ENCODE peak calls at places on chromosomes 4 and X, in eight cellular contexts. G is CD4-positive, CD25-positive, alpha-beta regulatory T cell; K is MM.1S; F is heart right ventricle; I is ascending aorta; E is endothelial cell of umbilical vein; N is tibial artery; Z is OCI-LY7. B is an unnamed sample. For H3K4me1 and H3K9me3, the result is how much of the 10 kb centered on the place peaks cover.

GRCh38 chrX:63754141-63754859 is 30.7 kb downstream of the ARHGEF9 start:
- DNase-seq in G (peak), K (no peak), F (no peak), I (no peak), E (peak), N (no peak), Z (peak), B (peak)

GRCh38 chrX:100609591-100609990 is 24.9 kb downstream of the TNMD start:
- DNase-seq in G (no peak), K (no peak), F (no peak), I (no peak), E (peak), N (no peak), Z (no peak), B (no peak)

GRCh38 chrX:71103110-71103983 is 3.2 kb downstream of the CXorf65 start:
- DNase-seq in G (peak), K (no peak), F (no peak), I (no peak), E (no peak), N (no peak), Z (peak), B (peak)

GRCh38 chr4:2535386-2536192 is 858 bp upstream of the FAM193A start:
- DNase-seq in G (peak), K (peak), F (peak), I (peak), E (no peak), N (peak), Z (peak), B (peak)

GRCh38 chr4:41927761-41928499 is 7.3 kb upstream of the TMEM33 start:
- DNase-seq in G (no peak), K (no peak), F (no peak), I (no peak), E (no peak), N (no peak), Z (no peak), B (no peak)

GRCh38 chrX:134898450-134898849 is 92.3 kb upstream of the SMIM10 start:
- DNase-seq in G (no peak), K (no peak), F (no peak), I (no peak), E (peak), N (no peak), Z (no peak), B (no peak)

GRCh38 chr4:80956421-80956820 is 74.1 kb upstream of the BMP3 start:
- DNase-seq in G (no peak), K (no peak), F (no peak), I (no peak), E (no peak), N (no peak), Z (no peak), B (no peak)

GRCh38 chr4:163976588-163976987 is 482.1 kb downstream of the TMA16 start:
- DNase-seq in G (no peak), K (no peak), F (no peak), I (no peak), E (no peak), N (no peak), Z (no peak), B (no peak)

GRCh38 chr4:6044276-6044675 is 26.0 kb upstream of the C4orf50 start:
- DNase-seq in G (no peak), K (no peak), F (no peak), I (no peak), E (no peak), N (no peak), Z (no peak), B (no peak)

DNA sequence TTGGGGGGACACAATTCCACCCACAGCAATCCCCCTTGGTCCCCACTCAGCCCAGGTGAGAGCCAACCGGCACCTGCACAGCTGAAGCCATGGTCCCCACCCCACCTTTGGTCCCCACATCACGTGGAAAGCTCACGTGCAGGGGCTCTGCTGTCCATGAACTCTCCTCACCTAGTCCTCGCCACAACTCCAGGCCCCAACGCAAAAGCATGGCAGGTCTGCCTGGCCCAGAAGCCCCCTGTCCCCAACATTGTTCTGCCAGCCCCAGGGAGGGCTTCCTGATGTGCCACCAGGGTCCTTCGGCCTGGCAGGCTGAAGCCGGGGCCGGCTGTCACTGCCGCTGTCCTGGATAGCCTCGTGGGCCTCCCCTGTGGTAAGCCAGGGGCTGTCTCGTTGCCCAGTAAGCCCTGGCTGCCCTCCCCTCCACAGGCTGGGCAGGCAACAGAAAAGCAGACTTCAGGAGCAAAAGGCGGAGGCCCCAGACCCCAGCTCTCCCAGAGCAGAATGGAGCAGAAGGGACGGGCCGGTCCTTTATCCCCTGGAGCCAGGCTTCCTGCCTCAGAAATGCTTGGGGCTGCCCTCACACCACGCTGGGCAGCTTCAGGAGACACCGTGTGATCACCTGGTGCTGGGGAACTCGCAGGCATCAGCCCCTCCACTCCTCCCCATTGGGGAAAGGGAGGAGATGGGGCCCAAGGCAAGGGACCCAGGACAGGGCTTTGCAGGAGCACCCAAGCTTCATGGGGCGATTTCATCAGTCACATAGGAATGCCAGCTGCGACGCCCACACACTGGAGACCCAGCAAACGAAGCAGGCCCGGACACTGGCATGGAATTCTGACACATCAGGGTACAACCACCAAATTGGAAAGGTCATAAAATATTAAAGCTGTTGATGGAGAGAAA is 103.7 kb downstream of the ADRA2C start:
- DNase-seq in G (no peak), K (no peak), F (no peak), I (no peak), E (no peak), N (peak), Z (no peak), B (no peak)
- H3K4me1 ChIP-seq in G (under half), K (under half), F (under half), I (under half), E (under half), N (under half), Z (under half), B (under half)

GRCh38 chr4:7172508-7172907 is 19.8 kb upstream of the SORCS2 start:
- DNase-seq in G (no peak), K (no peak), F (no peak), I (no peak), E (no peak), N (peak), Z (no peak), B (no peak)

GRCh38 chr4:7170012-7170411 is 22.3 kb upstream of the SORCS2 start:
- DNase-seq in G (no peak), K (no peak), F (no peak), I (no peak), E (no peak), N (no peak), Z (no peak), B (no peak)

GRCh38 chr4:7171191-7171900 is 21.0 kb upstream of the SORCS2 start:
- DNase-seq in G (no peak), K (no peak), F (no peak), I (no peak), E (no peak), N (peak), Z (peak), B (no peak)

GRCh38 chr4:7172946-7173345 is 19.4 kb upstream of the SORCS2 start:
- DNase-seq in G (no peak), K (no peak), F (no peak), I (no peak), E (no peak), N (peak), Z (no peak), B (no peak)

GRCh38 chr4:7173821-7174220 is 18.5 kb upstream of the SORCS2 start:
- DNase-seq in G (no peak), K (no peak), F (no peak), I (no peak), E (no peak), N (no peak), Z (no peak), B (no peak)
- H3K4me3 ChIP-seq in G (no peak), K (no peak), F (no peak), I (no peak), E (no peak), N (no peak), Z (no peak), B (no peak)

DNA sequence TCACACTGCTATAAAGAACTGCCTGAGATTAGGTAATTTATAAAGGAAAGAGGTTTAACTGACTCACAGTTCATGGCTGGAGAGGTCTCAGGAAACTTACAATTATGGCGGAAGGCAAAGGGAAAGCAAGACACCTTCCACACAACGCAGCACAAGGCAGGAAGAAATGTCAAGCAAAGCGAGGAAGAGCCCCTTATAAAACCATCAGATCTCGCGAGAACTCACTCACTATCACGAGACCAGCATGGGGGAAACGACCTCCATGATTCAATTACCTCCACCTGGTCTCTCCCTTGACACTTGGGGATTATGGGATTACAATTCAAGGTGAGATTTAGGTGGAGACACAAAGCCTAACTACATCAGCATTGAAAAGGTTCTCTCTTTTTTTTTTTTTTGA is 39.6 kb downstream of the PALLD start:
- DNase-seq in G (no peak), K (no peak), F (no peak), I (no peak), E (no peak), N (no peak), Z (no peak), B (no peak)
- H3K9me3 ChIP-seq in G (under half), K (under half), F (under half), I (under half), E (under half), N (under half), Z (under half), B (under half)

DNA sequence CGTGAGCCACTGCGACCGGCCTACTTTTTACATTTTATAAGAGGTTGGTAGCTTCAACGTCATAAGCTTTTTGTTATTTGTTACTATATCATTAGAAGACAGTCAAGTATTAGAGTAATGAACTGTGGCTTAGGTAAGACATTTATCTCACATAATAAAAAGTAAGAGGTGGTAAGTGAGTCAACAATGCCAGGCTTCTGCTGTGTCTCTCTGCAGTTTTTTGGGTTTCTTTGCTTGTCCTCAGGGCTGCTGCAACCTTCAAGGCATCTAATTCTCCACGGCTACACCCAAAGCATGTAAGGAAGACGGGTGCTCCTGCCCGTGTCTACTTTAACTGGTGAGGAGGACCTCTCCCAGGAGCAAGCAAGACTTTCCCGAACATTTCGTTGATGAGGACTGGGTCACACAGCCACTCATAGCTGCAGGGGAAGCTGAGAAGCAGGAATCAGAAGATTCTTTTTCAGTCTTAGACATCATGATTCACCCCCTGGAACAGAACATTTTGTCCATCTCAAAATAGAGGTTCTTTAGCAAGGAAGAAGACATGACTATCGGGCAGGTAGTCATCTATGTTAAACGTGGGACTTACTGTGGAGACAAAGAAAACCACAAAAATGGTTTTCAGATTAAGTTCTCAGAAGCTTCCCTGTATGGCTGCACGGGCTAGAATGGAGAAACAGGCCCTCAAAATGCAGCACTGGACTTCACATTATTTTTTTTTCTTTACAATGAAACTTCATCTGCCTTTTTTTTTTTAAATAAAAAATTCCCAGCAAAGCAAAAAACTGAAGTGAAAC is 13.0 kb upstream of the RHOH start:
- DNase-seq in G (no peak), K (peak), F (no peak), I (no peak), E (no peak), N (no peak), Z (peak), B (no peak)
- H3K4me1 ChIP-seq in G (under half), K (under half), F (under half), I (under half), E (under half), N (under half), Z (half or more), B (under half)

GRCh38 chr4:87209182-87209581 is 11.2 kb downstream of the KLHL8 start:
- DNase-seq in G (no peak), K (no peak), F (no peak), I (no peak), E (no peak), N (no peak), Z (no peak), B (no peak)
- H3K4me3 ChIP-seq in G (no peak), K (no peak), F (peak), I (no peak), E (no peak), N (no peak), Z (no peak), B (no peak)

GRCh38 chr4:1255151-1255550 is 6.2 kb upstream of the CTBP1 start:
- DNase-seq in G (no peak), K (no peak), F (no peak), I (no peak), E (no peak), N (no peak), Z (no peak), B (no peak)

GRCh38 chr4:1251773-1252066 is 2.8 kb upstream of the CTBP1 start:
- DNase-seq in G (no peak), K (no peak), F (no peak), I (no peak), E (no peak), N (no peak), Z (no peak), B (no peak)

GRCh38 chr4:1253831-1254230 is 4.9 kb upstream of the CTBP1 start:
- DNase-seq in G (no peak), K (no peak), F (no peak), I (no peak), E (no peak), N (no peak), Z (no peak), B (peak)

GRCh38 chr4:1250921-1251772 is 2.2 kb upstream of the CTBP1 start:
- DNase-seq in G (no peak), K (no peak), F (no peak), I (peak), E (no peak), N (no peak), Z (no peak), B (no peak)

GRCh38 chr4:1252928-1253492 is 4.1 kb upstream of the CTBP1 start:
- DNase-seq in G (no peak), K (no peak), F (no peak), I (no peak), E (no peak), N (no peak), Z (no peak), B (no peak)
- H3K9me3 ChIP-seq in G (under half), K (under half), F (under half), I (under half), E (under half), N (under half), Z (under half), B (under half)

GRCh38 chrX:12956704-12957541 is 18.0 kb upstream of the TMSB4X start:
- DNase-seq in G (peak), K (peak), F (peak), I (peak), E (peak), N (no peak), Z (peak), B (peak)
- H3K4me1 ChIP-seq in G (half or more), K (under half), F (under half), I (under half), E (under half), N (under half), Z (half or more), B (half or more)

GRCh38 chrX:153474266-153474665 is 3.9 kb upstream of the HAUS7 start:
- DNase-seq in G (no peak), K (no peak), F (no peak), I (no peak), E (no peak), N (no peak), Z (no peak), B (no peak)
- H3K4me3 ChIP-seq in G (no peak), K (no peak), F (no peak), I (no peak), E (no peak), N (peak), Z (no peak), B (no peak)

DNA sequence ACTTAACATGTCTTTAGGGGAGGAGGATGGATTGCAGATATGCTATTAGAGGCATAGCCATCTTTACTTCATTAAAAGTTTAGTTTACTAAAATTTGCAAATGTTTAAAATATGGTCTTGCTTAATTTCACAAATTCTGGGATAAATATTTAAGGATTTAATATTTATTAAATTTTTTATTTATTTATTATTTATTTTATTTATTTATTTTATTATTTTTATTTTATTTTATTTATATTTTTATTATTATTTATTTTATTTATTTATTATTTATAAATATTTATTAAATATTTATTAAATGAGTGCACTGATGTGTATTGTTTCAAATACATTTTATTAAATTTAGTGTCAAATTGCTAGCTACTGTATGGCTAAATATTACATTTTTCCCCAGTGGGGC is 46.0 kb downstream of the FAT4 start:
- DNase-seq in G (no peak), K (no peak), F (no peak), I (no peak), E (no peak), N (no peak), Z (no peak), B (no peak)
- H3K9me3 ChIP-seq in G (under half), K (under half), F (under half), I (under half), E (under half), N (under half), Z (under half), B (under half)

B was measured in CD4-positive, alpha-beta memory T cell.